ENCODE peak calls at places on chromosome 19, in seven cellular contexts. One of them, this sample, is unnamed.

GRCh38 chr19:14114854-14115253 is 2.7 kb downstream of the PRKACA start:
- DNase-seq in fibroblast of the aortic adventitia: no peak
- DNase-seq in fibroblast of lung: no peak
- DNase-seq in stomach: peak; percentile 60
- DNase-seq in HCT116: no peak
- DNase-seq in lung: peak; percentile 54
- DNase-seq in tibial artery: no peak
- DNase-seq in this sample: no peak

GRCh38 chr19:10251792-10252694 is at the start of gene MRPL4:
- DNase-seq in lung: peak; percentile 98
- DNase-seq in fibroblast of the aortic adventitia: peak; percentile 99
- DNase-seq in fibroblast of lung: peak; percentile 99
- DNase-seq in tibial artery: peak; percentile 98
- DNase-seq in stomach: peak; percentile 95
- DNase-seq in HCT116: peak; percentile 97
- DNase-seq in this sample: peak; percentile 94

GRCh38 chr19:4722671-4723464 is 774 bp downstream of the DPP9 start:
- DNase-seq in tibial artery: peak; percentile 90
- DNase-seq in stomach: peak; percentile 39
- DNase-seq in HCT116: no peak
- DNase-seq in fibroblast of the aortic adventitia: peak; percentile 92
- DNase-seq in fibroblast of lung: peak; percentile 78
- DNase-seq in lung: no peak
- DNase-seq in this sample: peak; percentile 56

GRCh38 chr19:19541572-19541971 is 3.5 kb downstream of the CILP2 start:
- DNase-seq in fibroblast of the aortic adventitia: no peak
- DNase-seq in stomach: no peak
- DNase-seq in lung: no peak
- DNase-seq in fibroblast of lung: no peak
- DNase-seq in HCT116: no peak
- DNase-seq in tibial artery: no peak
- DNase-seq in this sample: no peak

GRCh38 chr19:22545751-22546150 is 88.4 kb upstream of the ZNF492 start:
- DNase-seq in tibial artery: no peak
- DNase-seq in stomach: no peak
- DNase-seq in fibroblast of lung: no peak
- DNase-seq in fibroblast of the aortic adventitia: no peak
- DNase-seq in HCT116: peak; percentile 8
- DNase-seq in lung: no peak
- DNase-seq in this sample: no peak

GRCh38 chr19:11191273-11191755 is 6.0 kb downstream of the KANK2 start:
- DNase-seq in lung: peak; percentile 68
- DNase-seq in fibroblast of the aortic adventitia: peak; percentile 62
- DNase-seq in tibial artery: peak; percentile 89
- DNase-seq in stomach: peak; percentile 36
- DNase-seq in HCT116: no peak
- DNase-seq in fibroblast of lung: peak; percentile 80
- DNase-seq in this sample: no peak

GRCh38 chr19:31512403-31512970 is 163.3 kb upstream of the TSHZ3 start:
- DNase-seq in fibroblast of the aortic adventitia: no peak
- DNase-seq in HCT116: no peak
- DNase-seq in tibial artery: no peak
- DNase-seq in fibroblast of lung: no peak
- DNase-seq in lung: no peak
- DNase-seq in stomach: no peak
- DNase-seq in this sample: no peak

GRCh38 chr19:42366676-42367075 is 23.4 kb downstream of the CNFN start:
- DNase-seq in fibroblast of the aortic adventitia: no peak
- DNase-seq in HCT116: no peak
- DNase-seq in tibial artery: no peak
- DNase-seq in stomach: no peak
- DNase-seq in fibroblast of lung: no peak
- DNase-seq in lung: no peak
- DNase-seq in this sample: no peak

GRCh38 chr19:1074512-1075283 is 7.7 kb downstream of the ARHGAP45 start:
- DNase-seq in fibroblast of lung: no peak
- DNase-seq in stomach: peak; percentile 94
- DNase-seq in tibial artery: peak; percentile 84
- DNase-seq in HCT116: no peak
- DNase-seq in fibroblast of the aortic adventitia: no peak
- DNase-seq in lung: peak; percentile 92
- DNase-seq in this sample: no peak

GRCh38 chr19:53531457-53531856 is 6.5 kb upstream of the ZNF331 start:
- DNase-seq in HCT116: no peak
- DNase-seq in fibroblast of lung: no peak
- DNase-seq in tibial artery: no peak
- DNase-seq in fibroblast of the aortic adventitia: no peak
- DNase-seq in stomach: no peak
- DNase-seq in lung: no peak
- DNase-seq in this sample: no peak

GRCh38 chr19:9673912-9674668 is 810 bp downstream of the ZNF562 start:
- DNase-seq in HCT116: peak; percentile 39
- DNase-seq in fibroblast of lung: no peak
- DNase-seq in stomach: no peak
- DNase-seq in tibial artery: no peak
- DNase-seq in lung: no peak
- DNase-seq in fibroblast of the aortic adventitia: peak; percentile 6
- DNase-seq in this sample: no peak

GRCh38 chr19:38577826-38578225 is 39.9 kb downstream of the MAP4K1 start:
- DNase-seq in fibroblast of the aortic adventitia: no peak
- DNase-seq in HCT116: no peak
- DNase-seq in fibroblast of lung: no peak
- DNase-seq in stomach: no peak
- DNase-seq in tibial artery: no peak
- DNase-seq in lung: no peak
- DNase-seq in this sample: no peak
- H3K4me3 ChIP-seq in fibroblast of the aortic adventitia: no peak overlapping the region
- H3K4me3 ChIP-seq in HCT116: no peak overlapping the region
- H3K4me3 ChIP-seq in fibroblast of lung: no peak overlapping the region
- H3K4me3 ChIP-seq in stomach: no peak overlapping the region
- H3K4me3 ChIP-seq in tibial artery: no peak overlapping the region
- H3K4me3 ChIP-seq in lung: no peak overlapping the region
- H3K4me3 ChIP-seq in this sample: no peak overlapping the region

GRCh38 chr19:51514866-51515481 is 13.4 kb upstream of the SIGLEC12 start:
- DNase-seq in tibial artery: no peak
- DNase-seq in fibroblast of lung: peak; percentile 60
- DNase-seq in stomach: no peak
- DNase-seq in fibroblast of the aortic adventitia: peak; percentile 69
- DNase-seq in HCT116: peak; percentile 47
- DNase-seq in lung: no peak
- DNase-seq in this sample: peak; percentile 3
- TF ChIP-seq CTCF in tibial artery: peak; percentile 50
- TF ChIP-seq CTCF in fibroblast of lung: peak; percentile 68
- TF ChIP-seq CTCF in stomach: no peak
- TF ChIP-seq CTCF in fibroblast of the aortic adventitia: peak; percentile 75
- TF ChIP-seq CTCF in HCT116: peak; percentile 43
- TF ChIP-seq CTCF in lung: peak; percentile 42
- TF ChIP-seq CTCF in this sample: peak; percentile 73

DNA sequence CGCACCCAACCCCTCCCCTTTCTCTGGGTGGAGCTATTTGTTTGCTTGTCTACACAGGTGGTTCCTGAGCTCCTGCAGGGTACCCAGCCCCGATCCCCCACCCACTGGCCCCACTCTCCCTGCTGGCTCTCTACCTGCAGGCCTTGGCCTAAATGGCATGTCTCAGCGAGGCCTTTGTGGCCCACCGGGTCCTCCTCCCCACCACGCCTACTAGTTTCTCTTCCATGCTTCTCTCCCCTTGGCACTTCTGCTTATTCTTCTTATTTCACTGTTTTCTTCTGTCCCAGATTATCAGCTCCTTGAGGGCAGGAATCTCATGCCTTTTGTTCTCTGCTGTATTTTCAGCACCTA is 57.4 kb upstream of the ZNF536 start:
- DNase-seq in tibial artery: no peak
- DNase-seq in HCT116: no peak
- DNase-seq in fibroblast of lung: no peak
- DNase-seq in fibroblast of the aortic adventitia: no peak
- DNase-seq in stomach: no peak
- DNase-seq in lung: no peak
- DNase-seq in this sample: no peak
- H3K4me3 ChIP-seq in tibial artery: no peak overlapping the region
- H3K4me3 ChIP-seq in HCT116: no peak overlapping the region
- H3K4me3 ChIP-seq in fibroblast of lung: no peak overlapping the region
- H3K4me3 ChIP-seq in fibroblast of the aortic adventitia: no peak overlapping the region
- H3K4me3 ChIP-seq in stomach: no peak overlapping the region
- H3K4me3 ChIP-seq in lung: no peak overlapping the region
- H3K4me3 ChIP-seq in this sample: no peak overlapping the region

DNA sequence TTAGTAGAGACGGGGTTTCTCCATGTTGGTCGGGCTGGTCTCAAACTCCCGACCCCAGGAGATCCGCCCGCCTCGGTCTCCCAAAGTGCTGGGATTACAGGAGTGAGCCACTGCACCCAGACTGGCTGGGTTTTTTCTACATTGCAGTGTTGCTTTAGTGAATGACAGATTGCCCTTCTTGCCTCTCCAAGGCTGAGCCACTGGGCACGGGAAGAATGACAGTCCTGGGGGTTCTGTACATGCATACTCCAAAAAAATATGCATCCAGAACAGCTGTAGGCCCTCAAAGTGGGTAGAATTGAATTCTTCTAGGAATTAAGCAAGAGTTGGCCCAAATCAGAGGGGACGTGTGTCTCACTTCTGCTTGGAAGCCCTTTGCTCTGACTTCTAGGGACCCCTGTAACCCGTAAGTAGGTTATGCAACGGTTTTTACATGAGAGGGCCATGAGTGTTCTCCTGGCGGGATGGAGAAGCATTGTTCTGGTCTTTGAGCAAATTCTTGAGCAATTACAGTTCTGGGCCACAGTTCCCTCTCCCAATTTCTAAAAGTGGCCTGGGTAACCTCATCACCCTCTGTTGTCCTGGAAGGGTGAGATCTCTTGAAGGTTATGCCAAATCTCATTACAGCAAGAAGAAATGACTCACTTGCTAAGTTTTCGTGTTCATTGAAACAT is 3.6 kb downstream of the ACTN4 start:
- DNase-seq in fibroblast of lung: peak; percentile 94
- DNase-seq in tibial artery: no peak
- DNase-seq in lung: peak; percentile 43
- DNase-seq in fibroblast of the aortic adventitia: peak; percentile 99
- DNase-seq in stomach: no peak
- DNase-seq in HCT116: no peak
- DNase-seq in this sample: no peak
- TF ChIP-seq CTCF in fibroblast of lung: no peak
- TF ChIP-seq CTCF in tibial artery: peak; percentile 38
- TF ChIP-seq CTCF in lung: no peak
- TF ChIP-seq CTCF in fibroblast of the aortic adventitia: peak; percentile 45
- TF ChIP-seq CTCF in stomach: no peak
- TF ChIP-seq CTCF in HCT116: no peak
- TF ChIP-seq CTCF in this sample: peak; percentile 9

This sample was measured in AG09309.